ENCODE peak calls at places on chromosomes 11 and 22, in five cellular contexts. C, I, X, A and U are unnamed samples. For H3K9me3, the result is how much of the 10 kb centered on the place peaks cover.

GRCh38 chr11:85718991-85719807 is 33.2 kb upstream of the CCDC89 start:
- DNase-seq in X (peak), I (peak), A (no peak), C (peak), U (peak)

GRCh38 chr22:35540600-35541253 is at the start of gene RASD2:
- DNase-seq in I (peak), A (no peak), X (peak), C (no peak), U (peak)

GRCh38 chr11:103326070-103326794 is 217.0 kb downstream of the DYNC2H1 start:
- DNase-seq in I (peak), C (peak), X (peak), A (no peak), U (no peak)

GRCh38 chr11:116326146-116326545 is 446.6 kb downstream of the BUD13 start:
- DNase-seq in X (no peak), C (no peak), I (no peak), A (no peak), U (no peak)

GRCh38 chr22:39287076-39287743 is 32.2 kb downstream of the RPL3 start:
- DNase-seq in C (no peak), X (no peak), I (no peak), A (no peak), U (no peak)

GRCh38 chr22:47299211-47299878 is 536.9 kb downstream of the TBC1D22A start:
- DNase-seq in C (no peak), I (no peak), X (no peak), A (peak), U (no peak)

GRCh38 chr11:79054636-79055035 is 386.2 kb downstream of the TENM4 start:
- DNase-seq in X (no peak), I (no peak), A (no peak), C (no peak), U (no peak)

GRCh38 chr22:32695451-32695891 is 106.0 kb upstream of the TIMP3 start:
- DNase-seq in A (no peak), I (no peak), X (peak), C (no peak), U (no peak)

GRCh38 chr22:38628444-38628843 is 27.7 kb downstream of the FAM227A start:
- DNase-seq in A (no peak), X (no peak), C (no peak), I (no peak), U (no peak)

DNA sequence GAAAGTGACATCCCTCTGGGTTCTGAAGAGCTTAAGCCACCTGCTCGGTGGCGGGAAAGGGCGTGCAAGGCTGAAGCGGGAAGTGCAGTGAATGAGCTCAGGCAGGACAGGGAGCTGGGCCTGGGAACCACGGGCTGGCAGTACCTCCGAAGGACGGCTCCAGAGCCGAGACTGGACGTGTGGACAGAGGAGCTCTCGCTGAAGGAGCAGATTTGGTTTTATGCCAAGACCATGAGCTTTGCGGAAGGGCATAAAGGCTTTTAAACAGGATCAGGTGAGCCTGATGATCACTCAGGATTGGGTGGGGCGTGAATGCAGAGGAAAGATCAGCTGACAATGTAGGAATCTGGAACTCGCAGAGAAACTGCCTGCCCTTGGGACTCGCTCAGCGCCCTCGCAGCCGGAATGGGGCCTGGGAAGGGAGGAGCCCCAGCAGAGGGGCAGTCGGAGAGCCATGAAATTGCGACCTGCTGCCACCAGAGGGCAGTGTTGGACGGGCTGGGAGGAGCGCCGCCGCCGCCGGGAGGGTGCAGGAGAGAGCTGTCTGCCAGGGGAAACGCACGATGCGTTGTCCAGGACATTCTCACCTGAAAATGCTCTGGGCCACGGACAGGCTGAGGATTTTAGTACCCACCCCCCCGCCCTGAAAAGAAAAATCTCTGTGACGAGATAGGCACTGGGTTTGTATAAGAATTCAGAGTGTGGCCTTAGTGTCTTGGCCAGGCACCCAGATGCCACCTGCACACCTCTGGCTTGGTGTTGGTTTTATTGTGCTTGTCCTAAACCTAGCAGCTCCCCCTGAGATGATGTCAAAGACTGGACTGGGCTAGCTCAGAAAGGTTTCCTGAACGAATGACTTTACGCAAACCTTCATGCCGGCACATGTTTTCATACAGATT is 324.4 kb downstream of the NTM start:
- DNase-seq in X (peak), A (peak), I (peak), C (peak), U (peak)
- H3K4me3 ChIP-seq in X (peak), A (no peak), I (peak), C (peak), U (no peak)

GRCh38 chr11:71223671-71224660 is 28.4 kb downstream of the SHANK2 start:
- DNase-seq in I (no peak), X (no peak), C (no peak), A (no peak), U (no peak)
- TF ChIP-seq CTCF in I (no peak), X (no peak), C (no peak), A (no peak), U (no peak)

GRCh38 chr11:1411301-1411700 is 21.6 kb downstream of the BRSK2 start:
- DNase-seq in X (no peak), A (no peak), I (no peak), C (no peak), U (no peak)

GRCh38 chr11:1412377-1413095 is 22.8 kb downstream of the BRSK2 start:
- DNase-seq in I (no peak), C (no peak), X (no peak), A (no peak), U (no peak)

GRCh38 chr11:1414650-1415049 is 24.9 kb downstream of the BRSK2 start:
- DNase-seq in I (no peak), X (no peak), A (no peak), C (no peak), U (no peak)

GRCh38 chr11:1419811-1420210 is 30.1 kb downstream of the BRSK2 start:
- DNase-seq in C (no peak), X (no peak), A (no peak), I (no peak), U (no peak)

GRCh38 chr11:1415631-1416030 is 25.9 kb downstream of the BRSK2 start:
- DNase-seq in I (no peak), X (no peak), C (no peak), A (no peak), U (no peak)
- H3K9me3 ChIP-seq in I (under half), X (half or more), C (under half), A (under half), U (under half)

GRCh38 chr22:23801238-23801821 is 14.6 kb downstream of the SMARCB1 start:
- DNase-seq in C (no peak), A (no peak), X (no peak), I (no peak), U (no peak)
- H3K4me3 ChIP-seq in C (no peak), A (no peak), X (no peak), I (no peak), U (no peak)

DNA sequence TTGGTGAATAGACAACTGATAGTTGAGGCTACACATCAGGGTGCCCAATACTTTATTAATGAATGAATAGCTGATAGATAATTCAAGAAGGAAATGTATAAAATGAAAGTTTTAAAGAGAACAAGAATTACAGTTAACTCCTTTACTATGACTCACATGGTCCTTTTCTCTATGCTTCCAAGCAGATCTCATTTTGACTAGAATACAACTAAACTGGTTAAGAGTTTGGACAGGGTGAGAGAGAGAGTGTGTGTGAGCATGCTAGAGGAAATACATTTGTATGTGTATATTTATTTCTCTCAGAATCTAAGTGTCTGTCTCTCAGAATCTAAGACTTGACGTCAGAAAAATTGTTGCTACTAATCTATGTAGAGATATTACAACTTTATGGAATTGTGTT is 66.7 kb downstream of the SIK2 start:
- DNase-seq in A (no peak), X (no peak), C (no peak), I (no peak), U (no peak)
- TF ChIP-seq CTCF in A (no peak), X (no peak), C (no peak), I (no peak), U (no peak)

DNA sequence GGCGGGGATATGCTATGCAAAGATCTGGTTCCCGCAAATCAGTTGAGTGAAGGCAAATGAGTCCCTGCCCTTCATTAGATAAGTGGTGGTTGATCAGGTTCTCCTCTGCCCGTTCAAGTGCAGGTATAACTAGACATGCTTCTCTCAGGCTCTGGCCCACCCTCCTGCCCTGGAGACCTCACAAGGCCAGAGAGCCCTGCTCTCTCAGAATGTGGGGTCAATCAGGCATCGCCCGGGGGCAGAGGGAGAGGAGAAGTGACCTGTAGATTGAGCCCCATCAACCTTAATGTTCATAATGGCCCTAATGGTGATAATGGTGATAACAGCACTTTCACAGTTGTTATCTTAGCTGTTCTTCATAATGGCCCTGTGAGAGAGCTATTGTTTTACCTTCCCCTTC is 224.3 kb downstream of the DSCAML1 start:
- DNase-seq in A (no peak), I (no peak), X (no peak), C (peak), U (no peak)
- H3K9me3 ChIP-seq in A (under half), I (under half), X (under half), C (under half), U (under half)

GRCh38 chr11:45688472-45689033 is 23.1 kb upstream of the CHST1 start:
- DNase-seq in X (no peak), C (no peak), A (no peak), I (no peak), U (no peak)
- H3K4me3 ChIP-seq in X (no peak), C (no peak), A (no peak), I (no peak), U (no peak)